ENCODE peak calls at places on chromosomes 12 and 14, in six cellular contexts. F is GM12864; Q is neural progenitor cell; O is bronchial epithelial cell; V is stimulated activated CD4-positive, alpha-beta T cell treated with anti-CD3 and anti-CD28 coated beads, Interleukin-2, amount 100 ng/mL, for 48 hours; C is mucosa of gallbladder. Y is an unnamed sample.

GRCh38 chr12:49026678-49027480 is 8.3 kb upstream of the PRKAG1 start:
- DNase-seq in F (no peak), Q (no peak), O (no peak), V (no peak), C (no peak), Y (no peak)

GRCh38 chr12:122785503-122785902 is 11.1 kb downstream of the CCDC62 start:
- DNase-seq in F (peak), Q (no peak), O (no peak), V (no peak), C (no peak), Y (no peak)

GRCh38 chr12:89707623-89707991 is 1.0 kb downstream of the ATP2B1 start:
- DNase-seq in F (no peak), Q (peak), O (no peak), V (peak), C (no peak), Y (no peak)

GRCh38 chr14:35159742-35160409 is 37.5 kb downstream of the PRORP start:
- DNase-seq in F (no peak), Q (no peak), O (peak), V (no peak), C (no peak), Y (peak)

GRCh38 chr12:8742501-8742900 is 44.7 kb downstream of the RIMKLB start:
- DNase-seq in F (no peak), Q (no peak), O (peak), V (no peak), C (peak), Y (peak)

GRCh38 chr12:52947738-52948423 is 1.0 kb upstream of the KRT18 start:
- DNase-seq in F (no peak), Q (no peak), O (no peak), V (no peak), C (no peak), Y (no peak)

GRCh38 chr12:117570608-117571007 is 209.2 kb upstream of the NOS1 start:
- DNase-seq in F (no peak), Q (no peak), O (no peak), V (no peak), C (no peak), Y (no peak)

GRCh38 chr12:11654338-11654737 is 4.9 kb downstream of the ETV6 start:
- DNase-seq in F (no peak), Q (no peak), O (no peak), V (no peak), C (no peak), Y (no peak)

GRCh38 chr12:80469681-80470080 is 25.6 kb downstream of the PTPRQ start:
- DNase-seq in F (no peak), Q (no peak), O (no peak), V (no peak), C (no peak), Y (no peak)

GRCh38 chr12:109082751-109083150 is 10.5 kb downstream of the ALKBH2 start:
- DNase-seq in F (no peak), Q (no peak), O (no peak), V (no peak), C (no peak), Y (no peak)

GRCh38 chr12:114501474-114501807 is 95.5 kb upstream of the TBX5 start:
- DNase-seq in F (no peak), Q (peak), O (no peak), V (no peak), C (no peak), Y (no peak)

GRCh38 chr12:3236345-3237153 is 159.4 kb downstream of the TSPAN9 start:
- DNase-seq in F (no peak), Q (peak), O (peak), V (peak), C (peak), Y (peak)

GRCh38 chr12:42235426-42235825 is 2.6 kb downstream of the YAF2 start:
- DNase-seq in F (no peak), Q (no peak), O (no peak), V (no peak), C (no peak), Y (no peak)

GRCh38 chr14:95515080-95515489 is 1.4 kb downstream of the SYNE3 start:
- DNase-seq in F (no peak), Q (peak), O (peak), V (no peak), C (no peak), Y (no peak)

GRCh38 chr12:70178038-70178437 is 65.2 kb upstream of the CNOT2 start:
- DNase-seq in F (no peak), Q (no peak), O (peak), V (no peak), C (no peak), Y (no peak)

GRCh38 chr12:23980826-23981225 is 31.4 kb upstream of the SOX5 start:
- DNase-seq in F (no peak), Q (no peak), O (peak), V (no peak), C (no peak), Y (no peak)

GRCh38 chr12:72485017-72485701 is 213.0 kb downstream of the TRHDE start:
- DNase-seq in F (no peak), Q (no peak), O (no peak), V (no peak), C (no peak), Y (no peak)

GRCh38 chr12:121456551-121456950 is 56.6 kb downstream of the RNF34 start:
- DNase-seq in F (no peak), Q (no peak), O (no peak), V (no peak), C (no peak), Y (no peak)

GRCh38 chr12:111405856-111406473 is at the start of gene SH2B3:
- DNase-seq in F (no peak), Q (no peak), O (no peak), V (no peak), C (no peak), Y (no peak)

GRCh38 chr14:80587096-80587724 is 354.3 kb downstream of the CEP128 start:
- DNase-seq in F (peak), Q (peak), O (peak), V (no peak), C (no peak), Y (peak)

GRCh38 chr12:128763395-128763794 is 60.4 kb downstream of the SLC15A4 start:
- DNase-seq in F (no peak), Q (no peak), O (no peak), V (no peak), C (no peak), Y (no peak)

GRCh38 chr14:102479777-102480176 is 29.8 kb downstream of the ANKRD9 start:
- DNase-seq in F (no peak), Q (no peak), O (no peak), V (no peak), C (peak), Y (no peak)

GRCh38 chr14:38336298-38336697 is 80.4 kb upstream of the CLEC14A start:
- DNase-seq in F (no peak), Q (no peak), O (no peak), V (no peak), C (no peak), Y (no peak)

Y was measured in foreskin keratinocyte.